ENCODE peak calls at places on chromosomes 2 and 18, in seven cellular contexts. O, Z, A, L, X, J and P are unnamed samples.

GRCh38 chr2:168118733-168119518 is 128.5 kb downstream of the STK39 start:
- DNase-seq in O (peak; percentile 77), Z (no peak), A (no peak), L (no peak), X (no peak), J (peak; percentile 90), P (no peak)

GRCh38 chr2:133884739-133885381 is 316.6 kb upstream of the NCKAP5 start:
- DNase-seq in O (peak; percentile 32), Z (no peak), A (no peak), L (no peak), X (no peak), J (no peak), P (no peak)

GRCh38 chr18:56248613-56249235 is 389.7 kb downstream of the TXNL1 start:
- DNase-seq in O (no peak), Z (no peak), A (no peak), L (no peak), X (no peak), J (no peak), P (no peak)

GRCh38 chr2:162029287-162029901 is 44.6 kb downstream of the DPP4 start:
- DNase-seq in O (peak; percentile 42), Z (no peak), A (no peak), L (no peak), X (no peak), J (no peak), P (no peak)

GRCh38 chr2:67145851-67146250 is 251.3 kb upstream of the ETAA1 start:
- DNase-seq in O (no peak), Z (no peak), A (no peak), L (no peak), X (no peak), J (no peak), P (no peak)

GRCh38 chr2:445896-446295 is 158.0 kb upstream of the ALKAL2 start:
- DNase-seq in O (no peak), Z (no peak), A (no peak), L (no peak), X (no peak), J (no peak), P (no peak)

GRCh38 chr2:105754011-105754410 is 9.3 kb downstream of the NCK2 start:
- DNase-seq in O (no peak), Z (no peak), A (no peak), L (no peak), X (no peak), J (no peak), P (no peak)

GRCh38 chr2:238180554-238180953 is 21.8 kb downstream of the ERFE start:
- DNase-seq in O (no peak), Z (no peak), A (no peak), L (no peak), X (no peak), J (no peak), P (no peak)

DNA sequence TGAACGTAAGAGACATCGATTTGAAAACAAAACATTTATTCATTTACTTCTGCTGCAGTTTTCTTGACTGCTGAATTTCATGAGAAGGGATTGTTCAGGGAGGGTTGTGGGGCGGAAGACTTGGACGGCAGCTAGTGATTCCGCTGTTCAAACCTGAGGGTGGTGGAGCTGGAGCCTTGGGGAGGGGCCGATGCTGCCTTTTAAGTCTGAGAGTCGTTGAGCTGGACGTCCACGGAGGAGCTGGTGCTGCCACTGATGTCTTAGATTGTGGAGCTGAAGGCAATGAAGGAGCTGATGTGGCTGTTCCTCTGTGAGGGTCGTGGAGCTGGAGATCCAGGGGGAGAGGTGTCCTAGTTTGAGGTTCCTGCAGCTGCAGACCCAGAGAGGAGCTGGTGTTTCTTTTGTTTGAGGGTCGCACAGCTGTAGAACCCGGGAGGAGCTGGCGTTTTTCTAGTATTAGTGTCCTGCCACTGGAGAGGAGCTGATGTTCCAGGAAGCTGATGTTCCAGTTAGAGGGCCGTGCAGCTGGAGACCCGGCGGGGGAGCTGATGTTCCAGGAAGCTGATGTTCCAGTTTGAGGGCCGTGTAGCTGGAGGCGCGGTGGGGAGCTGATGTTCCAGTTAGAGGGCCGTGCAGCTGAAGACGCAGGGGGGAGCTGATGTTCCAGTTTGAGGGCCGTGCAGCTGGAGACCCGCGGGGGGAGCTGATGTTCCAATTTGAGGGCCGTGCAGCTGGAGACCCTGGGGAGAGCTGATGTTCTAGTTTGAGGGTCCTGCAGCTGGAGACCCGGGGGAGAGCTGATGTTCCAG is 150.9 kb downstream of the RTP5 start:
- DNase-seq in O (no peak), Z (peak; percentile 45), A (peak; percentile 71), L (peak; percentile 63), X (peak; percentile 38), J (peak; percentile 28), P (peak; percentile 32)
- H3K9me3 ChIP-seq in O (no peaks in the 10 kb centered on the region), Z (no peaks in the 10 kb centered on the region), A (no peaks in the 10 kb centered on the region), L (no peaks in the 10 kb centered on the region), X (no peaks in the 10 kb centered on the region), J (no peaks in the 10 kb centered on the region), P (no peaks in the 10 kb centered on the region)

DNA sequence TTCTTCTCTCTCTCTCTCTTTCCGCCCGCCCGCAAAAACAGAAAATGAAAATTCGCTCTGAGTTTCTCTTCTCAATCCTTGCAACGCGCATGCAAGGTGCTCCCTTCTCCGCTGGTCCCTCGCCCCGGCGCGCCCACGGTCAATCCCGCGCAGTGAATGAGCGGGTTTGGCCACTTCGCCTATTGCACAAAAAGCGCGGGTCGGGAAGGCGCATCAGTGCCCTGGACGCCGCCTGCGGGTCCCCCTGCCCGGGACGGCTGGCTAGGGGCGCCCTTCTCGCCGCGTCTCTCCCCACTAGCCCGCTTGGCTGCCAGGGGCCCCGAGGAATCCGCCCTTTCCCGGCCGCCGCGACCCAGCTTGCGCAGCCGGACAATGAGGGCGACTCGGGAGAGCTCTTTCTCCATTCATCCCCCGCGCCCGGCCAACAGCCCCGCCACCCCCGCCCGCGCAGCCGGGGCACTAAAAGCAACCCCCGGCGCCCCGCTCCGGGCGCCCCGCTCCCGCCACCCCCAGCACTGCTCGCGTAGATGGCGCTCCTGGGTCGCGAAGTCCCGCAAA is 686 bp downstream of the LAMA1 start:
- DNase-seq in O (no peak), Z (no peak), A (peak; percentile 31), L (no peak), X (no peak), J (peak; percentile 18), P (no peak)
- H3K4me3 ChIP-seq in O (no peak overlapping the region), Z (peak overlapping the region; percentile 52), A (peak overlapping the region; percentile 24), L (peak overlapping the region; percentile 45), X (peak overlapping the region; percentile 17), J (peak overlapping the region; percentile 91), P (peak overlapping the region; percentile 33)

GRCh38 chr2:177691177-177691576 is 298.6 kb downstream of the AGPS start:
- DNase-seq in O (no peak), Z (no peak), A (no peak), L (no peak), X (no peak), J (no peak), P (no peak)

GRCh38 chr2:177692042-177692823 is 299.7 kb downstream of the AGPS start:
- DNase-seq in O (no peak), Z (no peak), A (no peak), L (no peak), X (no peak), J (peak; percentile 24), P (no peak)

GRCh38 chr2:177694348-177694747 is 301.8 kb downstream of the AGPS start:
- DNase-seq in O (no peak), Z (no peak), A (no peak), L (no peak), X (no peak), J (no peak), P (no peak)

GRCh38 chr2:177693658-177694334 is 301.2 kb downstream of the AGPS start:
- DNase-seq in O (peak; percentile 11), Z (no peak), A (no peak), L (no peak), X (no peak), J (no peak), P (no peak)

DNA sequence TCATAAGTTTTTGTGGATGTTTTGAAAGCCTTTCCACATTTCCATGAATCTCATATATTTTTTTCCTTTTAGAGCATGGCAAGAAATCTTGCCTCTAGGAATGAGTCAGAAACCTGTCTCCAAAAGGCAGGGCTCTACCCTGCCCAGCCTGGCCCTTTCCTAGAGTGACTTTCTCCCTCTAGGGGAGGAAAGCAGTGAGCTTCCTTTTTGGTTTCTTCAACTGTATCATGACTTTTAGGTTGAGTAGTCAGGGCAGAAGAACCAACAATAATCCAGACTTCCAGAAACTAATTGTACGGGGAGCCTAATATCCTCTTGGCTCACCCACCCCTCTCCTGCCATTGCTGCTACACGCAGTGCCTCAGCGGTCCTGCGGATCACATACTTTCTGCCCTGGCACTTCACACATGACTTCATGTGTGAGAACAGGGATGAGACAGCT is 300.3 kb downstream of the AGPS start:
- DNase-seq in O (no peak), Z (no peak), A (no peak), L (no peak), X (no peak), J (peak; percentile 32), P (no peak)
- TF ChIP-seq CTCF in O (no peak), Z (no peak), A (no peak), L (no peak), X (no peak), J (no peak), P (no peak)

DNA sequence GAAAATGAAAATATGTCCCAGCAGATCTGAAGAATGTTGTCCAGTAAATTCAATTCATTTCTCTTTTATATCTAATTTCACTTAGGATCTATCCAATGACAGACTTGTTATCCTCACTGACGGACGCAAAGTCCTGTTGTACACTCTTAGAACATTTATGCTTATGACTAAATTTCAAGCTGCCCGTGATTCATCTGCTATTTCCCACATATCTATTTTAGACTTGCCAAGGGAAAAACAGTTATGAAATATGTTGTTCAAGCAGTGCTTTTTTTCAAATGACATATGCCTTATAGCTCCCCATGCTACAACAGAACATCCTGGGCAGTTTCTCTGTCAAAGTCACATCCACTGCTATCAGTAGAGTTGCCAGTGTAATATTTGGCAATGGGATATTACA is 94.2 kb upstream of the CBLN2 start:
- DNase-seq in O (no peak), Z (no peak), A (no peak), L (no peak), X (no peak), J (no peak), P (no peak)
- H3K9me3 ChIP-seq in O (no peaks in the 10 kb centered on the region), Z (no peaks in the 10 kb centered on the region), A (no peaks in the 10 kb centered on the region), L (no peaks in the 10 kb centered on the region), X (no peaks in the 10 kb centered on the region), J (no peaks in the 10 kb centered on the region), P (no peaks in the 10 kb centered on the region)

DNA sequence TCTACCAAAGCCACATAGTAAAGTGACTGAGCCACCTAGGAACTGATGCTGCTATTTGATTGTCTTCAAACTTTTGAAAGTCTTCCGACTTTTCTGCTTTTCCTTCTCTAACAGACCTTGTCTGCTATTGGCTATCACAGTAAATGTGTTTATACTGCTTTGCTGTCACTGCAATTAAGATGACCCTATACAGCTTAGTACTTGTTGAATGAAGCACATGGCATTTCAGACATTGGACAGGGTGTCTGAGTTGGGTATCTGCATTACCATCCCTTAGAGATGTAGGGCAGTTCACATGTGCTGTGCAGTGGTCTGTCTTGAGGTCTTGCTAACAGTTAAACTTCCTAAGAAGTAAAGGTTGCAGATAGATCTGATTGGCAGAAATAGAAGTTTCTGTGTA is 3.6 kb downstream of the WDR43 start:
- DNase-seq in O (no peak), Z (no peak), A (no peak), L (no peak), X (no peak), J (no peak), P (no peak)
- H3K4me3 ChIP-seq in O (no peak overlapping the region), Z (no peak overlapping the region), A (no peak overlapping the region), L (no peak overlapping the region), X (no peak overlapping the region), J (no peak overlapping the region), P (no peak overlapping the region)

GRCh38 chr18:30409120-30409519 is 633.4 kb downstream of the DSC3 start:
- DNase-seq in O (no peak), Z (no peak), A (no peak), L (no peak), X (no peak), J (no peak), P (no peak)
- TF ChIP-seq CTCF in O (no peak), Z (no peak), A (no peak), L (no peak), X (no peak), J (no peak), P (no peak)

GRCh38 chr2:25980076-25980887 is 2.0 kb downstream of the KIF3C start:
- DNase-seq in O (no peak), Z (no peak), A (peak; percentile 22), L (no peak), X (no peak), J (no peak), P (no peak)
- H3K9me3 ChIP-seq in O (no peaks in the 10 kb centered on the region), Z (no peaks in the 10 kb centered on the region), A (no peaks in the 10 kb centered on the region), L (no peaks in the 10 kb centered on the region), X (no peaks in the 10 kb centered on the region), J (no peaks in the 10 kb centered on the region), P (no peaks in the 10 kb centered on the region)